ENCODE peak calls at places on chromosome 17, in eight cellular contexts. S is colonic mucosa; E is left ventricle myocardium inferior; Q is adrenal gland; G is CD8-positive, alpha-beta T cell; O is sigmoid colon; I is cardiac muscle cell; X is heart right ventricle. C is an unnamed sample. For H3K4me1, the result is how much of the 10 kb centered on the place peaks cover.

GRCh38 chr17:45835481-45835880 is 9.2 kb upstream of the SPPL2C start:
- DNase-seq in S (no peak), E (no peak), Q (no peak), G (no peak), O (no peak), I (no peak), X (no peak), C (no peak)

GRCh38 chr17:65477600-65477999 is 83.8 kb downstream of the AXIN2 start:
- DNase-seq in S (no peak), E (no peak), Q (no peak), G (no peak), O (no peak), I (no peak), X (no peak), C (no peak)

GRCh38 chr17:31550389-31551056 is 159.0 kb downstream of the RAB11FIP4 start:
- DNase-seq in S (peak), E (no peak), Q (no peak), G (no peak), O (no peak), I (no peak), X (no peak), C (no peak)

GRCh38 chr17:76145231-76146052 is 4.4 kb upstream of the FOXJ1 start:
- DNase-seq in S (no peak), E (no peak), Q (no peak), G (peak), O (peak), I (peak), X (no peak), C (peak)

GRCh38 chr17:82748756-82749155 is 3.1 kb upstream of the TBCD start:
- DNase-seq in S (no peak), E (no peak), Q (no peak), G (no peak), O (no peak), I (no peak), X (no peak), C (no peak)

GRCh38 chr17:40112718-40113109 is 9.1 kb upstream of the MSL1 start:
- DNase-seq in S (no peak), E (no peak), Q (peak), G (no peak), O (peak), I (no peak), X (peak), C (no peak)

GRCh38 chr17:36647598-36647997 is 46.2 kb downstream of the MRM1 start:
- DNase-seq in S (no peak), E (no peak), Q (no peak), G (no peak), O (no peak), I (no peak), X (no peak), C (no peak)

GRCh38 chr17:14737984-14738651 is 437.2 kb downstream of the HS3ST3B1 start:
- DNase-seq in S (no peak), E (peak), Q (peak), G (no peak), O (peak), I (no peak), X (peak), C (no peak)

GRCh38 chr17:6232768-6233130 is 162.6 kb downstream of the WSCD1 start:
- DNase-seq in S (no peak), E (no peak), Q (no peak), G (no peak), O (no peak), I (no peak), X (no peak), C (no peak)

GRCh38 chr17:4739122-4740024 is at the start of the genes CXCL16 and ZMYND15:
- DNase-seq in S (peak), E (peak), Q (peak), G (peak), O (peak), I (peak), X (peak), C (no peak)

GRCh38 chr17:70121136-70121535 is 46.1 kb downstream of the KCNJ16 start:
- DNase-seq in S (no peak), E (no peak), Q (no peak), G (no peak), O (no peak), I (no peak), X (no peak), C (no peak)
- H3K27ac ChIP-seq in S (no peak), E (peak), Q (no peak), G (no peak), O (no peak), I (no peak), X (no peak), C (no peak)

GRCh38 chr17:48139948-48140347 is 32.4 kb downstream of the SNX11 start:
- DNase-seq in S (no peak), E (no peak), Q (no peak), G (no peak), O (no peak), I (no peak), X (no peak), C (no peak)
- H3K4me1 ChIP-seq in S (under half), E (under half), Q (under half), G (under half), O (under half), I (under half), X (under half), C (under half)

DNA sequence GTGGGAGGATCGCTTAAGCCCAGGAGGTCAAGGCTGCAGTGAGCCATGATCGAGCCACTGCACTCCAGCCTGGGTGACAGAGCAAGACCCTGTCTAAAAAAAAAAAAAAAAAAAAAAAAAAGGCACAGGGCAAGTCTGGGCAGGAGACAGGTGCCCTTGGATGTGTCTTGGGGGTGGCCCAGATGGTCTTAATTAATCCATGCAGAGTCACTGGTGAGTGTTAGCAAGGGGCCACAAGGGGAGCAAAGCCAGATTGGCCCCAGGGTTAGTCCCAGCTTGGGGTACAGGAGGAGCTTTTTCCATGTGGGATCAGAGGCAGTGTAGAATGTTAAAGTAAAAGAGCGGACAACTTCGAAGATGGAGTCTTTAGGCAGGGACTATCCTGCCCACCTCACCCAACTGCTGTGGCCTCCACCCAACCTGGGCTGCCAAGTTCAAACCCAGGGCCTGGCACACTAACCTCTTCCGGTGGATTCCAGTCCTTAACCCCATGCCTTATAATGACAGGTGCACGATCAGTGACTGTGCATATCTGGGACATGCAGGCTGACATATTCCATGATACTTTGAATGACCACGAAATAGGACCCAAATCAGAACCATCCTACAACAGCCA is 32.2 kb upstream of the MFSD6L start:
- DNase-seq in S (no peak), E (no peak), Q (no peak), G (no peak), O (no peak), I (no peak), X (no peak), C (no peak)
- H3K27ac ChIP-seq in S (no peak), E (no peak), Q (no peak), G (no peak), O (no peak), I (no peak), X (no peak), C (no peak)

GRCh38 chr17:73342549-73343167 is 30.9 kb upstream of the CDC42EP4 start:
- DNase-seq in S (no peak), E (no peak), Q (no peak), G (no peak), O (no peak), I (no peak), X (no peak), C (peak)
- H3K4me1 ChIP-seq in S (under half), E (under half), Q (under half), G (under half), O (half or more), I (under half), X (under half), C (under half)

GRCh38 chr17:80987941-80988461 is 3.6 kb upstream of the CHMP6 start:
- DNase-seq in S (no peak), E (peak), Q (no peak), G (no peak), O (no peak), I (no peak), X (no peak), C (peak)
- H3K27ac ChIP-seq in S (no peak), E (peak), Q (no peak), G (no peak), O (peak), I (no peak), X (no peak), C (no peak)

DNA sequence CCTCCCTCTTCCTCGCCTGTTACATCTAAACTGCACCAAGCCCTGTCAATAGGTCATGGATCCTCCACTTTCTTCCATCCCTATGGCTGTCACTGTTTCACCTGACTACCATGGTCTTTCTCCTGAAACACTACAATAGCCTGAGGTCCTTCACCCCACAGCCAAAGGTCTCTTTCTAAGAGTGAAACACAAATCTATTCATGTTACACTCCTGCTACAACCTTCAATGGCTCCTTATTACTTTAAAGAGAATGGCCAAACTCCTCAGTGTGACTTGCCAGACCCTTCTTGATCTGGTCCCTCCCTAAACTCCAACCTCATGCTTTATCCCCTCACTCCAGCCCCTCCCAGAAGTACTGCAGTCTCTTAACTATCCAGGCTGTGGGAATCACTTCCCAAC is 618 bp upstream of the PIK3R6 start:
- DNase-seq in S (no peak), E (no peak), Q (no peak), G (no peak), O (no peak), I (no peak), X (no peak), C (no peak)
- H3K4me1 ChIP-seq in S (under half), E (under half), Q (under half), G (under half), O (under half), I (under half), X (under half), C (under half)

DNA sequence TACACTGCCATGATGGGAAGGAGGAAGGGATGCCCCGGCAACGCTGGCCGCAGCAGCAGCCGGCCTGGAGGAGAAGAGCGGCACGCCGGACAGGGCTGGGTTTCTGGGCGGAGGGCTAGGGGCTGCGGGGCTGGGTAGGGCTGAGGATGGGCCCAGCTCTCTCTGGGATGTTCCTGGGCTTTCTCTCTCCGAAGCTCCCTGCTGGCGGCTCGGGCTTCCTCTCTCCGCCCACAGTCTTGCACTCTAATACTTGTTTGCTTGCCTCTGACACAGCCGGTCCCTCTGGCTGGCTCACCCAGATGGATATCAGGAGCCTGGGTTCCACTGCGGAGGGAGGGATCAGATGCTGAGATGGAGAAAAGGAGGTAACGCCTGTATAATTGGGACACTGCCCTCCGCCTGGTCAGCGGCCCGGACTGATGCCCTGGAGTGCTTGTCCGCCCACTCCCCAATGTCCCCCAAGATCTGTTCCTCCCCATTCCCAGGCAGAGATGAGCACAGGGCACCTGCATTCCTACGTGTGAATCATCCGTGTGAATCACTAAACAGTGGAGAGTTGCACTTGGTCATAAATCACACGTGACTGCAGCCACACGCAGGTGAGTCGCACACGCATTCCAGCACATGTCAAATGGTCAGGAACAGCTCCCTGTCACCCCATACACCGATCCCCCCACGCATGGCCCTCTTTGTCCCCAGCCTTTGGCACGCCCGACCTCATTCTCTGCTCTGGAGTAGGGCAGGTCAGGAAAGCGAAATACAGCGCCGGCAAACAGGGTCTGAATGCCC is at the start of gene ALOXE3:
- DNase-seq in S (peak), E (no peak), Q (peak), G (no peak), O (peak), I (no peak), X (peak), C (no peak)
- H3K27ac ChIP-seq in S (peak), E (peak), Q (peak), G (peak), O (peak), I (peak), X (peak), C (no peak)

C was measured in SJCRH30.